ENCODE peak calls at places on chromosomes 6 and 20, in six cellular contexts. One of them, this sample, is unnamed.

GRCh38 chr6:128463942-128464341 is 56.5 kb downstream of the PTPRK start:
- DNase-seq in GM20000: no peak
- DNase-seq in foreskin fibroblast: no peak
- DNase-seq in Peyer's patch: no peak
- DNase-seq in psoas muscle: no peak
- DNase-seq in nephron progenitor cell: no peak
- DNase-seq in this sample: no peak

GRCh38 chr6:135202821-135203220 is 21.7 kb downstream of the MYB start:
- DNase-seq in GM20000: no peak
- DNase-seq in foreskin fibroblast: no peak
- DNase-seq in Peyer's patch: no peak
- DNase-seq in psoas muscle: no peak
- DNase-seq in nephron progenitor cell: no peak
- DNase-seq in this sample: no peak

GRCh38 chr6:90403489-90404381 is 107.1 kb upstream of the BACH2 start:
- DNase-seq in GM20000: no peak
- DNase-seq in foreskin fibroblast: peak
- DNase-seq in Peyer's patch: no peak
- DNase-seq in psoas muscle: peak
- DNase-seq in nephron progenitor cell: peak
- DNase-seq in this sample: no peak

GRCh38 chr20:63100926-63101699 is 94.3 kb upstream of the BHLHE23 start:
- DNase-seq in GM20000: no peak
- DNase-seq in foreskin fibroblast: no peak
- DNase-seq in Peyer's patch: no peak
- DNase-seq in psoas muscle: peak
- DNase-seq in nephron progenitor cell: peak
- DNase-seq in this sample: no peak

GRCh38 chr20:49349678-49350077 is 71.8 kb upstream of the ZNFX1 start:
- DNase-seq in GM20000: no peak
- DNase-seq in foreskin fibroblast: peak
- DNase-seq in Peyer's patch: no peak
- DNase-seq in psoas muscle: peak
- DNase-seq in nephron progenitor cell: no peak
- DNase-seq in this sample: no peak

GRCh38 chr20:926646-927045 is 10.5 kb upstream of the ANGPT4 start:
- DNase-seq in GM20000: no peak
- DNase-seq in foreskin fibroblast: no peak
- DNase-seq in Peyer's patch: no peak
- DNase-seq in psoas muscle: no peak
- DNase-seq in nephron progenitor cell: no peak
- DNase-seq in this sample: no peak

GRCh38 chr6:113936093-113936934 is 34.6 kb downstream of the HDAC2 start:
- DNase-seq in GM20000: peak
- DNase-seq in foreskin fibroblast: peak
- DNase-seq in Peyer's patch: no peak
- DNase-seq in psoas muscle: no peak
- DNase-seq in nephron progenitor cell: peak
- DNase-seq in this sample: no peak

GRCh38 chr20:10427060-10427692 is 6.8 kb downstream of the MKKS start:
- DNase-seq in GM20000: no peak
- DNase-seq in foreskin fibroblast: peak
- DNase-seq in Peyer's patch: peak
- DNase-seq in psoas muscle: peak
- DNase-seq in nephron progenitor cell: peak
- DNase-seq in this sample: no peak

GRCh38 chr6:84332139-84333034 is 104.9 kb upstream of the CEP162 start:
- DNase-seq in GM20000: peak
- DNase-seq in foreskin fibroblast: no peak
- DNase-seq in Peyer's patch: no peak
- DNase-seq in psoas muscle: no peak
- DNase-seq in nephron progenitor cell: no peak
- DNase-seq in this sample: no peak

GRCh38 chr20:57503035-57503658 is 21.8 kb downstream of the CTCFL start:
- DNase-seq in GM20000: no peak
- DNase-seq in foreskin fibroblast: no peak
- DNase-seq in Peyer's patch: no peak
- DNase-seq in psoas muscle: no peak
- DNase-seq in nephron progenitor cell: no peak
- DNase-seq in this sample: no peak

GRCh38 chr6:119119989-119120388 is 41.5 kb upstream of the FAM184A start:
- DNase-seq in GM20000: no peak
- DNase-seq in foreskin fibroblast: peak
- DNase-seq in Peyer's patch: no peak
- DNase-seq in psoas muscle: no peak
- DNase-seq in nephron progenitor cell: no peak
- DNase-seq in this sample: no peak

GRCh38 chr6:137827977-137828815 is 38.9 kb upstream of the TNFAIP3 start:
- DNase-seq in GM20000: peak
- DNase-seq in foreskin fibroblast: no peak
- DNase-seq in Peyer's patch: no peak
- DNase-seq in psoas muscle: no peak
- DNase-seq in nephron progenitor cell: no peak
- DNase-seq in this sample: no peak

GRCh38 chr6:46129301-46129633 is 522 bp upstream of the ENPP4 start:
- DNase-seq in GM20000: no peak
- DNase-seq in foreskin fibroblast: no peak
- DNase-seq in Peyer's patch: no peak
- DNase-seq in psoas muscle: no peak
- DNase-seq in nephron progenitor cell: no peak
- DNase-seq in this sample: no peak

GRCh38 chr6:156839591-156840001 is 62.4 kb downstream of the ARID1B start:
- DNase-seq in GM20000: no peak
- DNase-seq in foreskin fibroblast: no peak
- DNase-seq in Peyer's patch: no peak
- DNase-seq in psoas muscle: no peak
- DNase-seq in nephron progenitor cell: no peak
- DNase-seq in this sample: no peak

GRCh38 chr6:6007311-6008113 is 787 bp upstream of the NRN1 start:
- DNase-seq in GM20000: peak
- DNase-seq in foreskin fibroblast: no peak
- DNase-seq in Peyer's patch: no peak
- DNase-seq in psoas muscle: peak
- DNase-seq in nephron progenitor cell: peak
- DNase-seq in this sample: no peak

GRCh38 chr6:7243188-7243942 is 69.6 kb downstream of the SSR1 start:
- DNase-seq in GM20000: peak
- DNase-seq in foreskin fibroblast: peak
- DNase-seq in Peyer's patch: peak
- DNase-seq in psoas muscle: no peak
- DNase-seq in nephron progenitor cell: peak
- DNase-seq in this sample: no peak

GRCh38 chr6:140985679-140986275 is 1146.9 kb upstream of the GJE1 start:
- DNase-seq in GM20000: no peak
- DNase-seq in foreskin fibroblast: no peak
- DNase-seq in Peyer's patch: no peak
- DNase-seq in psoas muscle: no peak
- DNase-seq in nephron progenitor cell: no peak
- DNase-seq in this sample: no peak

GRCh38 chr20:60010689-60011417 is 52.6 kb downstream of the CDH26 start:
- DNase-seq in GM20000: no peak
- DNase-seq in foreskin fibroblast: no peak
- DNase-seq in Peyer's patch: no peak
- DNase-seq in psoas muscle: no peak
- DNase-seq in nephron progenitor cell: no peak
- DNase-seq in this sample: no peak

GRCh38 chr6:110173506-110174132 is 5.9 kb downstream of the WASF1 start:
- DNase-seq in GM20000: no peak
- DNase-seq in foreskin fibroblast: no peak
- DNase-seq in Peyer's patch: no peak
- DNase-seq in psoas muscle: no peak
- DNase-seq in nephron progenitor cell: no peak
- DNase-seq in this sample: no peak

GRCh38 chr6:45439861-45440388 is 62.2 kb upstream of the SUPT3H start:
- DNase-seq in GM20000: no peak
- DNase-seq in foreskin fibroblast: no peak
- DNase-seq in Peyer's patch: no peak
- DNase-seq in psoas muscle: no peak
- DNase-seq in nephron progenitor cell: no peak
- DNase-seq in this sample: no peak

GRCh38 chr6:29777319-29777718 is 50.3 kb upstream of the HLA-G start:
- DNase-seq in GM20000: no peak
- DNase-seq in foreskin fibroblast: no peak
- DNase-seq in Peyer's patch: no peak
- DNase-seq in psoas muscle: no peak
- DNase-seq in nephron progenitor cell: no peak
- DNase-seq in this sample: no peak

GRCh38 chr20:44430270-44431065 is 45.2 kb upstream of the TTPAL start:
- DNase-seq in GM20000: no peak
- DNase-seq in foreskin fibroblast: no peak
- DNase-seq in Peyer's patch: no peak
- DNase-seq in psoas muscle: no peak
- DNase-seq in nephron progenitor cell: no peak
- DNase-seq in this sample: no peak

GRCh38 chr20:44429419-44430269 is 46.0 kb upstream of the TTPAL start:
- DNase-seq in GM20000: no peak
- DNase-seq in foreskin fibroblast: no peak
- DNase-seq in Peyer's patch: no peak
- DNase-seq in psoas muscle: no peak
- DNase-seq in nephron progenitor cell: no peak
- DNase-seq in this sample: no peak

GRCh38 chr20:44431118-44431501 is 44.6 kb upstream of the TTPAL start:
- DNase-seq in GM20000: no peak
- DNase-seq in foreskin fibroblast: no peak
- DNase-seq in Peyer's patch: no peak
- DNase-seq in psoas muscle: no peak
- DNase-seq in nephron progenitor cell: no peak
- DNase-seq in this sample: no peak

GRCh38 chr20:44432618-44433577 is 42.8 kb upstream of the TTPAL start:
- DNase-seq in GM20000: no peak
- DNase-seq in foreskin fibroblast: no peak
- DNase-seq in Peyer's patch: no peak
- DNase-seq in psoas muscle: no peak
- DNase-seq in nephron progenitor cell: no peak
- DNase-seq in this sample: no peak

GRCh38 chr20:44431502-44432234 is 44.0 kb upstream of the TTPAL start:
- DNase-seq in GM20000: no peak
- DNase-seq in foreskin fibroblast: no peak
- DNase-seq in Peyer's patch: no peak
- DNase-seq in psoas muscle: no peak
- DNase-seq in nephron progenitor cell: no peak
- DNase-seq in this sample: no peak
- TF ChIP-seq CTCF in GM20000: no peak
- TF ChIP-seq CTCF in foreskin fibroblast: no peak
- TF ChIP-seq CTCF in Peyer's patch: no peak
- TF ChIP-seq CTCF in psoas muscle: no peak
- TF ChIP-seq CTCF in nephron progenitor cell: no peak
- TF ChIP-seq CTCF in this sample: no peak

DNA sequence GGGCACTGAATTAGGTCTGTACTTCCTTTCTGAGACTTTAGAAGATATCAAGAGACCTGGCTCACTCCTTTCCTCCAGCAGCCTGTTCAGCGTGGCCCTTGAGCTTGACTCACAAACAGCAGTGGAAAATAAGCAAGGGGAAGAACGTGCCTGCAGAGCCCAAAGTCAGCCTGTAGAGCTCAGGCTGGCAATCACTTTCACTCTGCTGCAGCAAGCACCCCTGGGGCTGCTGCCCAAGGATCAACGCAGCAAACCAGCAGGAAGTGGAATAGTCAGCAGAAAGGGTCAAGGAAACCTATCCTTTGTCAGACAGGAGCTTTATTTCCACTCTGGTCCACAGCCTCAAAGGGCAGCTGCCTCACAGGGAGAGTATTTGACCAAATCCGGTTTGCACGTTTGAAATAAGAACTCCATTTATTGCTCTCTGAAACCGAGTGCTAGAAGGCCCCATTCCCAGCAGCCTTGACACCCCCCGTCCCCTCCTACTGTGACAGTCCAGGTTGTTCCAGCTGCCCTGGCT is 77.4 kb downstream of the PRDM1 start:
- DNase-seq in GM20000: peak
- DNase-seq in foreskin fibroblast: peak
- DNase-seq in Peyer's patch: peak
- DNase-seq in psoas muscle: no peak
- DNase-seq in nephron progenitor cell: no peak
- DNase-seq in this sample: peak
- TF ChIP-seq CTCF in GM20000: no peak
- TF ChIP-seq CTCF in foreskin fibroblast: no peak
- TF ChIP-seq CTCF in Peyer's patch: no peak
- TF ChIP-seq CTCF in psoas muscle: no peak
- TF ChIP-seq CTCF in nephron progenitor cell: no peak
- TF ChIP-seq CTCF in this sample: no peak

DNA sequence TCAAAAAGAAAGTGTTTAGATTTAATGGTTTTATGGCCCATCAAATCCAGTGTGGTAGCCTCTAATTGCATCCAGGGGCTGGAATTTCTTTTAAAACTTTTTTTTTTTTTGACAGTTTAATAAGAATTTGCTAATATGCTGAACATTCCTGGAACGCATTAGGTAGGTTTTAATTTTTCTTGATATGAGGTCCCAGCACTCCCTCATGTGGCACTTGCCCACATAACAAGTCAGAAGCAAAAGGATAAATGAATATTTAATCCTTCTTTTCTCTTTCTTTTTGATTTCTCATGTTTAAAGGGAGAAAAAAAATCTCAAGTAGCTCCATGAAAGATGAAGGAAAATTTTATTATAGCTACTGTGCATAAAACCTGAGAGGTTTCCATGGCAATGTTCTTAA is 13.5 kb downstream of the HAO1 start:
- DNase-seq in GM20000: no peak
- DNase-seq in foreskin fibroblast: peak
- DNase-seq in Peyer's patch: no peak
- DNase-seq in psoas muscle: no peak
- DNase-seq in nephron progenitor cell: no peak
- DNase-seq in this sample: no peak
- TF ChIP-seq CTCF in GM20000: no peak
- TF ChIP-seq CTCF in foreskin fibroblast: peak
- TF ChIP-seq CTCF in Peyer's patch: no peak
- TF ChIP-seq CTCF in psoas muscle: peak
- TF ChIP-seq CTCF in nephron progenitor cell: peak
- TF ChIP-seq CTCF in this sample: no peak

GRCh38 chr6:98054453-98054852 is 771.4 kb upstream of the MMS22L start:
- DNase-seq in GM20000: no peak
- DNase-seq in foreskin fibroblast: no peak
- DNase-seq in Peyer's patch: no peak
- DNase-seq in psoas muscle: no peak
- DNase-seq in nephron progenitor cell: no peak
- DNase-seq in this sample: no peak
- TF ChIP-seq CTCF in GM20000: no peak
- TF ChIP-seq CTCF in foreskin fibroblast: no peak
- TF ChIP-seq CTCF in Peyer's patch: no peak
- TF ChIP-seq CTCF in psoas muscle: no peak
- TF ChIP-seq CTCF in nephron progenitor cell: no peak
- TF ChIP-seq CTCF in this sample: no peak

DNA sequence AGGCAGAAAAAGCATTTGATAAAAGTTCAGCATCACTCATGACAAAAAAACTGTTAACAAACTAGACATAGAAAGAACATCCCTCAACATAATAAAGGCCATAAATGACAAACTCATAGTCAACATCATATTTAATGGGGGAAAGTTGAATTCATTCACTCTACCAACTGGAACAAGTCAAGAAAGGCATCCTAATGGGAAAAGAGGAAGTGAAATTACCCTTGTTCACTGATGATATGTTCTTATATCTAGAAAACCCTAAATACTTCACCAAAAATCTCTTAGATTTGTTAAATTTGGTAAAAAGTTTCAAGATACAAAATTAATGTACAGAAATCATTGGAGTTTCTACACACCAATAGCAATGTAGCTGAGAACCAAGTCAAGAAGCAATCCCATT is 48.9 kb downstream of the GGTLC1 start:
- DNase-seq in GM20000: no peak
- DNase-seq in foreskin fibroblast: no peak
- DNase-seq in Peyer's patch: no peak
- DNase-seq in psoas muscle: no peak
- DNase-seq in nephron progenitor cell: no peak
- DNase-seq in this sample: no peak
- TF ChIP-seq CTCF in GM20000: no peak
- TF ChIP-seq CTCF in foreskin fibroblast: no peak
- TF ChIP-seq CTCF in Peyer's patch: no peak
- TF ChIP-seq CTCF in psoas muscle: no peak
- TF ChIP-seq CTCF in nephron progenitor cell: no peak
- TF ChIP-seq CTCF in this sample: no peak